ENCODE peak calls at places on chromosomes 3 and 15, in four cellular contexts. U, Q, F and C are unnamed samples.
A peak's percentile ranks its signal among the peaks of the same experiment; 100 is the strongest.

GRCh38 chr3:112667599-112667998 is 26.7 kb upstream of the CCDC80 start:
- DNase-seq in U (no peak), Q (no peak), F (no peak), C (no peak)

GRCh38 chr3:149628957-149629670 is 28.7 kb downstream of the WWTR1 start:
- DNase-seq in U (no peak), Q (no peak), F (no peak), C (no peak)

GRCh38 chr3:48024401-48024800 is 8.2 kb upstream of the MAP4 start:
- DNase-seq in U (no peak), Q (no peak), F (no peak), C (no peak)

GRCh38 chr15:45402955-45403892 is 24.9 kb upstream of the GATM start:
- DNase-seq in U (peak; percentile 49), Q (no peak), F (peak; percentile 15), C (peak; percentile 34)

GRCh38 chr3:56087460-56087859 is 380.8 kb downstream of the ERC2 start:
- DNase-seq in U (no peak), Q (no peak), F (no peak), C (no peak)

GRCh38 chr3:12894629-12895028 is 53.3 kb upstream of the RPL32 start:
- DNase-seq in U (no peak), Q (peak; percentile 73), F (no peak), C (no peak)

GRCh38 chr3:15512173-15512572 is 9.3 kb downstream of the COLQ start:
- DNase-seq in U (no peak), Q (no peak), F (no peak), C (no peak)

GRCh38 chr15:82568986-82569385 is 28.7 kb upstream of the RPS17 start:
- DNase-seq in U (no peak), Q (no peak), F (no peak), C (no peak)

GRCh38 chr3:38054166-38054991 is 15.4 kb downstream of the DLEC1 start:
- DNase-seq in U (no peak), Q (peak; percentile 66), F (no peak), C (no peak)

GRCh38 chr3:134643150-134643675 is 7.6 kb downstream of the KY start:
- DNase-seq in U (no peak), Q (no peak), F (no peak), C (no peak)

GRCh38 chr3:79040701-79041100 is 727.1 kb downstream of the ROBO1 start:
- DNase-seq in U (no peak), Q (no peak), F (no peak), C (no peak)

GRCh38 chr3:128060473-128061381 is 8.5 kb downstream of the SEC61A1 start:
- DNase-seq in U (no peak), Q (no peak), F (no peak), C (no peak)

GRCh38 chr15:52870015-52870414 is 79.9 kb upstream of the ONECUT1 start:
- DNase-seq in U (no peak), Q (no peak), F (no peak), C (no peak)

GRCh38 chr3:127373701-127374625 is 86.1 kb upstream of the PRR20G start:
- DNase-seq in U (peak; percentile 26), Q (no peak), F (peak; percentile 3), C (peak; percentile 79)

GRCh38 chr3:54928056-54928770 is at the start of gene LRTM1:
- DNase-seq in U (no peak), Q (no peak), F (no peak), C (no peak)

GRCh38 chr3:9949626-9950025 is 2.6 kb downstream of the PRRT3 start:
- DNase-seq in U (no peak), Q (no peak), F (no peak), C (no peak)

GRCh38 chr3:40137586-40138295 is 171.8 kb upstream of the EIF1B start:
- DNase-seq in U (no peak), Q (no peak), F (no peak), C (no peak)

GRCh38 chr3:23036728-23037127 is 166.4 kb upstream of the UBE2E2 start:
- DNase-seq in U (no peak), Q (no peak), F (no peak), C (no peak)

GRCh38 chr3:27722957-27723802 is 1.1 kb upstream of the EOMES start:
- DNase-seq in U (no peak), Q (no peak), F (no peak), C (no peak)

GRCh38 chr3:126135398-126136076 is 44.8 kb downstream of the ALDH1L1 start:
- DNase-seq in U (no peak), Q (no peak), F (no peak), C (peak; percentile 7)

GRCh38 chr15:78050851-78051250 is 26.7 kb downstream of the TBC1D2B start:
- DNase-seq in U (no peak), Q (no peak), F (no peak), C (no peak)

GRCh38 chr15:71627604-71628003 is 182.8 kb upstream of the NR2E3 start:
- DNase-seq in U (no peak), Q (no peak), F (no peak), C (no peak)

GRCh38 chr3:70040386-70040785 is 40.9 kb downstream of the SAMMSON start:
- DNase-seq in U (no peak), Q (no peak), F (no peak), C (no peak)

GRCh38 chr3:152474585-152474984 is 205.9 kb downstream of the MBNL1 start:
- DNase-seq in U (peak; percentile 37), Q (peak; percentile 29), F (peak; percentile 16), C (no peak)

GRCh38 chr3:83740504-83740903 is 1218.3 kb upstream of the CADM2 start:
- DNase-seq in U (no peak), Q (no peak), F (no peak), C (no peak)

GRCh38 chr3:83734656-83735055 is 1224.1 kb upstream of the CADM2 start:
- DNase-seq in U (no peak), Q (no peak), F (no peak), C (no peak)

DNA sequence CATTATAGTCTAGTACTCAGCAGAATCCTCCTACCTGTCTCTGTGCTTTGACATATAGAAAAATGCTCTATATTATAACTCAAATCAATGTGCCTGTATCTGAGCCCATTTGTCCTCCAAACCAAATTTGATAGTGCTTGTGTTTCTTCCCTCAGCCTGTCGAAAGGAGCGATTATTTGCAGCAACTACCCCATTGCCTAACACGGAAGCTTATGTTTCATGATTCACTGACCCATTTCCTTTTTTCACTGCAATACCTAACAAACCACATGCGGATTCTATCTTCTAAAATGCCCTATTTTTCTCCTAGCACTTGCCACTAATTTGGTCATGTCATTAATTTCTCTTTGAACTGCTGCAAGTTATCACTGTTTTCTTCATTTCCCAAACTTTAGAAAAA is 1220.6 kb upstream of the CADM2 start:
- DNase-seq in U (no peak), Q (no peak), F (no peak), C (no peak)
- TF ChIP-seq NR3C1 in U (no peak), Q (no peak), F (no peak), C (no peak)

DNA sequence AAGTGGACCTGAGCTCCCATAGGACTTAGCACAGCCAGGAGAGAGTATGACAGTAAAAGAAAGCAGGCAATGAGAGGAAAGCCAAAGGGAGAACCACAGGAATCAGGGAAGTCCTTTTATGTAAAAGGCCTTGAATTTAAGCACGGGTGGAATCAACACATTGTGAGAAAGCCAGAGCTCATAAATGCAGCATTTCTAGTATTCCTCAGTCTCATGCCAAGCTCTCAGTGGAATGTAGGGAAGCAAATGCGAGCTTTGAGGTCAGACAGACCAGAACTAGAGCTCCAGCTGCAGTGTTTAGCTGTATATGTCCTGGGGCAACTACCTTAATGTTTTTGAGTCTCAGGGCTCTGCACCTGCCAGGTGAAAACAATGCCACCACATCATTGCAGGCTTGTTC is 132.1 kb upstream of the TRIM42 start:
- DNase-seq in U (no peak), Q (no peak), F (no peak), C (no peak)
- TF ChIP-seq NR3C1 in U (no peak), Q (no peak), F (no peak), C (no peak)

GRCh38 chr3:181936774-181937173 is 225.0 kb downstream of the SOX2 start:
- DNase-seq in U (no peak), Q (no peak), F (no peak), C (no peak)

GRCh38 chr3:181935915-181936314 is 224.2 kb downstream of the SOX2 start:
- DNase-seq in U (no peak), Q (no peak), F (no peak), C (no peak)

GRCh38 chr3:181940703-181941102 is 229.0 kb downstream of the SOX2 start:
- DNase-seq in U (no peak), Q (no peak), F (no peak), C (no peak)

GRCh38 chr3:181943285-181943684 is 231.6 kb downstream of the SOX2 start:
- DNase-seq in U (no peak), Q (no peak), F (no peak), C (no peak)

GRCh38 chr3:181941250-181941649 is 229.5 kb downstream of the SOX2 start:
- DNase-seq in U (no peak), Q (no peak), F (no peak), C (no peak)
- TF ChIP-seq NR3C1 in U (no peak), Q (no peak), F (no peak), C (no peak)

GRCh38 chr3:71600646-71601288 is 17.2 kb upstream of the FOXP1 start:
- DNase-seq in U (peak; percentile 27), Q (no peak), F (no peak), C (no peak)

GRCh38 chr3:71599416-71599815 is 15.9 kb upstream of the FOXP1 start:
- DNase-seq in U (no peak), Q (no peak), F (no peak), C (no peak)

GRCh38 chr3:71602256-71602655 is 18.7 kb upstream of the FOXP1 start:
- DNase-seq in U (no peak), Q (peak; percentile 54), F (no peak), C (no peak)

GRCh38 chr3:71606582-71606981 is 23.1 kb upstream of the FOXP1 start:
- DNase-seq in U (no peak), Q (no peak), F (no peak), C (no peak)

GRCh38 chr3:71601811-71602210 is 18.3 kb upstream of the FOXP1 start:
- DNase-seq in U (no peak), Q (no peak), F (no peak), C (no peak)
- TF ChIP-seq NR3C1 in U (no peak), Q (no peak), F (no peak), C (no peak)

GRCh38 chr3:101512521-101513418 is at the start of gene SENP7:
- DNase-seq in U (peak; percentile 88), Q (peak; percentile 71), F (peak; percentile 86), C (peak; percentile 73)

GRCh38 chr3:101509276-101509675 is 3.7 kb downstream of the SENP7 start:
- DNase-seq in U (no peak), Q (no peak), F (no peak), C (no peak)

GRCh38 chr3:101518421-101518871 is 5.4 kb upstream of the SENP7 start:
- DNase-seq in U (no peak), Q (peak; percentile 29), F (peak; percentile 6), C (no peak)

GRCh38 chr3:101509811-101510210 is 3.2 kb downstream of the SENP7 start:
- DNase-seq in U (no peak), Q (no peak), F (no peak), C (no peak)

GRCh38 chr3:101513419-101513986 is 491 bp upstream of the SENP7 start:
- DNase-seq in U (no peak), Q (no peak), F (peak; percentile 73), C (no peak)
- TF ChIP-seq NR3C1 in U (no peak), Q (no peak), F (no peak), C (no peak)

GRCh38 chr3:169041677-169042171 is 621.8 kb downstream of the MECOM start:
- DNase-seq in U (peak; percentile 13), Q (peak; percentile 12), F (peak; percentile 15), C (no peak)
- TF ChIP-seq NR3C1 in U (no peak), Q (no peak), F (no peak), C (no peak)